ENCODE peak calls at places on chromosome 3, in five cellular contexts. Z is left ventricle myocardium inferior, Q is activated B cell treated with CpG ODN at 0.5 μM for 24 hours, U is fibroblast of pulmonary artery, Y is right lobe of liver. O is an unnamed sample.
A peak's percentile ranks its signal among the peaks of the same experiment; 100 is the strongest.

GRCh38 chr3:97384581-97384980 is 380.0 kb upstream of the ARL6 start:
- DNase-seq in Q (no peak), Z (no peak), Y (no peak), U (no peak), O (no peak)

GRCh38 chr3:149541091-149541491 is 66.6 kb downstream of the TM4SF4 start:
- DNase-seq in U (no peak), Y (no peak), Q (no peak), Z (no peak), O (no peak)

GRCh38 chr3:65532749-65533148 is 506.0 kb downstream of the MAGI1 start:
- DNase-seq in Z (no peak), Y (no peak), Q (no peak), U (no peak), O (no peak)

GRCh38 chr3:126659915-126660886 is 5.3 kb upstream of the TXNRD3 start:
- DNase-seq in Z (no peak), Q (no peak), Y (no peak), U (no peak), O (no peak)

GRCh38 chr3:115758076-115758763 is 134.9 kb downstream of the GAP43 start:
- DNase-seq in U (peak; percentile 27), Y (no peak), Q (no peak), Z (no peak), O (no peak)

GRCh38 chr3:166560253-166560652 is 723.0 kb upstream of the BCHE start:
- DNase-seq in U (no peak), Z (no peak), Q (no peak), Y (no peak), O (no peak)

GRCh38 chr3:197038604-197039003 is 9.0 kb upstream of the MELTF start:
- DNase-seq in Y (no peak), Q (no peak), U (no peak), Z (no peak), O (no peak)

GRCh38 chr3:135975053-135975452 is 9.5 kb downstream of the PPP2R3A start:
- DNase-seq in Q (no peak), Z (no peak), Y (no peak), U (no peak), O (no peak)

GRCh38 chr3:126557761-126558160 is 971 bp downstream of the C3orf22 start:
- DNase-seq in Q (no peak), Z (no peak), Y (no peak), U (no peak), O (peak; percentile 61)

GRCh38 chr3:72976182-72976825 is 20.3 kb upstream of the PPP4R2 start:
- DNase-seq in Y (no peak), Z (no peak), Q (no peak), U (peak; percentile 71), O (no peak)

GRCh38 chr3:141804447-141804777 is 41.2 kb downstream of the GRK7 start:
- DNase-seq in U (no peak), Z (no peak), Q (no peak), Y (no peak), O (no peak)

GRCh38 chr3:193743702-193744047 is 150.7 kb downstream of the OPA1 start:
- DNase-seq in Y (no peak), U (peak; percentile 17), Z (no peak), Q (no peak), O (no peak)

GRCh38 chr3:173737167-173737808 is 339.7 kb downstream of the NLGN1 start:
- DNase-seq in Z (no peak), Y (no peak), Q (no peak), U (no peak), O (no peak)

GRCh38 chr3:107752202-107752990 is 229.6 kb downstream of the BBX start:
- DNase-seq in Q (no peak), Z (no peak), U (peak; percentile 52), Y (no peak), O (no peak)

GRCh38 chr3:126469479-126469878 is 6.2 kb downstream of the ZXDC start:
- DNase-seq in Q (no peak), Z (no peak), Y (peak; percentile 51), U (no peak), O (no peak)

GRCh38 chr3:124700880-124701684 is 29.2 kb upstream of the UMPS start:
- DNase-seq in Q (no peak), Z (no peak), U (peak; percentile 14), Y (peak; percentile 92), O (no peak)

GRCh38 chr3:175526609-175527280 is 667.6 kb downstream of the NAALADL2 start:
- DNase-seq in Y (no peak), Z (no peak), Q (no peak), U (peak; percentile 16), O (no peak)

GRCh38 chr3:125165189-125165947 is 47.2 kb downstream of the SLC12A8 start:
- DNase-seq in Q (no peak), U (peak; percentile 66), Y (peak; percentile 54), Z (peak; percentile 53), O (no peak)

GRCh38 chr3:34394978-34395748 is 596.7 kb downstream of the PDCD6IP start:
- DNase-seq in Y (peak; percentile 12), Z (no peak), U (no peak), Q (no peak), O (peak; percentile 38)

GRCh38 chr3:34396288-34396687 is 597.9 kb downstream of the PDCD6IP start:
- DNase-seq in U (no peak), Y (peak; percentile 43), Z (no peak), Q (no peak), O (no peak)

DNA sequence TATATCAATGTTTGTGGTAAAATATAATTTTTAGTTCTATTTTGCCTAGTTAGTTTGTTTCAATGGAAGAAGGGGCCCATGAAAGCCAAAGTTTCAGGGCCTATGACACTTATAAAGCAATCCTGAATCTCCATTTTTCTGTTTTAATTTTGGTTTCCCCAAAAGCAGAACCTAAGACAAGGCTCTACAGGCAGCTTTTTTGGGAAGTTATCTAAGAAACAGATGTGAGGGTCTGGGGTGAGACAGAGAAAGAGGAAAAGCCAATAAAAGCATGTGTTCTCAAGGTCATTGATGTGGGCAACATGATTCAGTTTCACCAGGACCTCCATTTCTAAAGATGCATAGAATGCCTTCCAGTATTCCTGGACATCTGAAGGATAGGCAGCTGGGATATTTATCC is 598.5 kb downstream of the PDCD6IP start:
- DNase-seq in Y (no peak), Q (no peak), U (no peak), Z (no peak), O (no peak)
- TF ChIP-seq CTCF in Y (no peak), Q (no peak), U (no peak), Z (no peak), O (no peak)

GRCh38 chr3:122952509-122952908 is 75.1 kb downstream of the SEMA5B start:
- DNase-seq in U (peak; percentile 28), Q (no peak), Y (no peak), Z (no peak), O (no peak)
- TF ChIP-seq CTCF in U (peak; percentile 40), Q (no peak), Y (no peak), Z (peak; percentile 53), O (peak; percentile 31)

GRCh38 chr3:123286308-123287023 is 84.7 kb downstream of the SEC22A start:
- DNase-seq in Q (no peak), U (peak; percentile 83), Z (no peak), Y (no peak), O (no peak)
- TF ChIP-seq CTCF in Q (no peak), U (peak; percentile 97), Z (peak; percentile 63), Y (peak; percentile 32), O (peak; percentile 84)

GRCh38 chr3:48472923-48473616 is 26.5 kb downstream of the ATRIP start:
- DNase-seq in U (peak; percentile 93), Y (peak; percentile 96), Q (peak; percentile 84), Z (peak; percentile 91), O (peak; percentile 93)
- TF ChIP-seq CTCF in U (peak; percentile 40), Y (peak; percentile 32), Q (no peak), Z (peak; percentile 58), O (peak; percentile 68)

DNA sequence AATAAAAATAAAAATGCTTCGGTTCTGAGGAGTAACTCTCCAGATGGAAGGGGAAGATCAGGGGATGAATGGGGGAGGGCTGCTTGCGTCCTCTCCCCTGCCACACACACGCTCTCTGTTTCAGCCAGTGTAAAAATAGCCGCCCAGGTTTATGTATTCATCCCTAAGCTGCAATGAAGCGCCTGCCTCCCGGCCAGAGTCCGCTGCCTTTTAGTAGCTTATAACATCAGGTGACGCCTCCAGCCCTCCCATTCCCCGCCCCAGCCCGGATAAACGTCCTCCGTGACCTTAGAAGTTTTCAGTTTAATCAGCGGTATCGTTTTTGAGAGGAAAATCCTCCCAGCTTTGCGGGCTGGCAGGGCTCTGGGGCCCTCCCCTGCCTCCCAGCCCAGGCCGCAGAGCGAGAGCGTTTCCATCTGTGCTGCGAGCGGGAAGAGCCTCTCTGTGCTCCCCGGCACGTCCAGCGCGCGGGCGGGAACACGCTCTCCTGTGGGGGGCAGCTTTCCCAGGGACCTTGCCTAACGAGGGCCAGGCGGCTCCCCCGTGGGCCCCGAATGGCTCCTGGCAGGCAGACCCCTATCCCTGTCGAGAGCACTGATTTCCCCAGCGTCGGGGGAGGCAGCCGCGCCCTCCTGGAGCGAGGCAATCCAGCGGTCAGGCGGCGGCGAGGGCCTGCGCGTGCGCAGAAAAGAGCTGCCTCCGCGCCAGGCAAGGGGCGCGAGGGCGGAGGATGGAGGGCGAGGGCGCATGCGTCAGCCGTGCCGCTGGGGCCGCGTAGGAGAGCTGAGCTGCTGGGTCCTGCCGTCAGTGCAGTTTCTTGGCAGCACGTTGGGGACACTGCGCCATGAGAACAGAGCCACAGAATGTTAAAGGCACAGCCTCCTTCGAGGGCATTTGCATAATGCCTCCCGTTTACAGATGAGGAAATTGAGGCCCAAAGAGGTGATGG is 71.2 kb downstream of the CCNL1 start:
- DNase-seq in Q (peak; percentile 92), U (peak; percentile 98), Z (peak; percentile 96), Y (peak; percentile 97), O (peak; percentile 97)
- TF ChIP-seq CTCF in Q (no peak), U (no peak), Z (peak; percentile 22), Y (no peak), O (peak; percentile 63)

O was measured in chondrocyte.